ENCODE peak calls at places on chromosomes 16 and 17, in nine cellular contexts. R is IMR-90; J is activated naive CD4-positive, alpha-beta T cell treated with anti-CD3 and anti-CD28 coated beads for 36 hours; O is bronchial epithelial cell; Y is hypothalamus; U is lower leg skin; H is activated CD4-positive, alpha-beta T cell treated with anti-CD3 and anti-CD28 coated beads for 4 hours; F is activated T-cell treated with anti-CD3 and anti-CD28 coated beads, Interleukin-2, amount 50 U/mL, for 72 hours; B is heart left ventricle. K is an unnamed sample.

GRCh38 chr17:21510686-21511367 is 134.7 kb downstream of the KCNJ12 start:
- DNase-seq in R (no peak), J (no peak), O (no peak), Y (no peak), U (no peak), H (no peak), F (no peak), B (no peak), K (no peak)

GRCh38 chr16:85200471-85201278 is 88.4 kb upstream of the CIBAR2 start:
- DNase-seq in R (no peak), J (no peak), O (peak; percentile 78), Y (no peak), U (no peak), H (no peak), F (no peak), B (no peak), K (peak; percentile 43)

GRCh38 chr16:6209355-6209930 is 1111.8 kb upstream of the EEF2KMT start:
- DNase-seq in R (no peak), J (no peak), O (no peak), Y (no peak), U (no peak), H (no peak), F (no peak), B (no peak), K (no peak)

GRCh38 chr17:70318061-70318460 is 148.7 kb downstream of the KCNJ2 start:
- DNase-seq in R (peak; percentile 19), J (no peak), O (no peak), Y (no peak), U (no peak), H (no peak), F (no peak), B (no peak), K (no peak)

GRCh38 chr17:4849011-4849536 is 15.9 kb downstream of the MINK1 start:
- DNase-seq in R (no peak), J (no peak), O (peak; percentile 90), Y (no peak), U (no peak), H (no peak), F (no peak), B (no peak), K (no peak)

GRCh38 chr17:7380321-7380720 is 568 bp upstream of the TNK1 start:
- DNase-seq in R (peak; percentile 47), J (no peak), O (no peak), Y (no peak), U (peak; percentile 60), H (no peak), F (no peak), B (no peak), K (peak; percentile 76)

GRCh38 chr17:31787857-31788570 is 71.0 kb downstream of the COPRS start:
- DNase-seq in R (peak; percentile 93), J (no peak), O (peak; percentile 98), Y (no peak), U (peak; percentile 59), H (no peak), F (no peak), B (no peak), K (no peak)

GRCh38 chr17:16491703-16492612 is at the start of gene LRRC75A:
- DNase-seq in R (peak; percentile 16), J (peak; percentile 46), O (no peak), Y (no peak), U (no peak), H (peak; percentile 61), F (peak; percentile 63), B (peak; percentile 75), K (peak; percentile 76)

GRCh38 chr17:34584805-34585416 is 5.5 kb downstream of the TMEM132E start:
- DNase-seq in R (peak; percentile 2), J (no peak), O (peak; percentile 33), Y (no peak), U (no peak), H (no peak), F (no peak), B (no peak), K (no peak)

GRCh38 chr17:51372345-51373004 is 112.1 kb downstream of the UTP18 start:
- DNase-seq in R (peak; percentile 73), J (peak; percentile 23), O (peak; percentile 64), Y (no peak), U (peak; percentile 37), H (no peak), F (no peak), B (no peak), K (no peak)

GRCh38 chr16:799948-800833 is at the start of gene GNG13:
- DNase-seq in R (no peak), J (no peak), O (no peak), Y (no peak), U (no peak), H (no peak), F (no peak), B (peak; percentile 54), K (no peak)

GRCh38 chr16:3731126-3731935 is 14.0 kb upstream of the TRAP1 start:
- DNase-seq in R (no peak), J (no peak), O (no peak), Y (no peak), U (no peak), H (no peak), F (no peak), B (no peak), K (no peak)

GRCh38 chr16:72850863-72851262 is 197.1 kb downstream of the ZFHX3 start:
- DNase-seq in R (peak; percentile 80), J (no peak), O (no peak), Y (no peak), U (no peak), H (no peak), F (no peak), B (no peak), K (no peak)

GRCh38 chr16:51577621-51578303 is 426.7 kb upstream of the SALL1 start:
- DNase-seq in R (peak; percentile 15), J (no peak), O (peak; percentile 98), Y (no peak), U (no peak), H (no peak), F (no peak), B (no peak), K (no peak)

GRCh38 chr16:85221810-85222150 is 109.5 kb upstream of the CIBAR2 start:
- DNase-seq in R (no peak), J (no peak), O (no peak), Y (no peak), U (no peak), H (no peak), F (no peak), B (no peak), K (no peak)

GRCh38 chr16:64459821-64460220 is 662.0 kb downstream of the CDH11 start:
- DNase-seq in R (peak; percentile 44), J (no peak), O (peak; percentile 33), Y (no peak), U (no peak), H (no peak), F (no peak), B (peak; percentile 40), K (no peak)

GRCh38 chr17:4208228-4208627 is 55.6 kb downstream of the ANKFY1 start:
- DNase-seq in R (peak; percentile 28), J (no peak), O (no peak), Y (no peak), U (no peak), H (no peak), F (no peak), B (no peak), K (no peak)

GRCh38 chr17:50817142-50817751 is 18.1 kb upstream of the WFIKKN2 start:
- DNase-seq in R (no peak), J (peak; percentile 59), O (no peak), Y (no peak), U (no peak), H (peak; percentile 50), F (peak; percentile 61), B (no peak), K (no peak)

GRCh38 chr17:10776372-10776771 is 27.5 kb downstream of the TMEM238L start:
- DNase-seq in R (no peak), J (no peak), O (no peak), Y (no peak), U (no peak), H (no peak), F (no peak), B (no peak), K (no peak)

GRCh38 chr16:49696414-49697101 is 159.4 kb downstream of the ZNF423 start:
- DNase-seq in R (no peak), J (no peak), O (no peak), Y (no peak), U (no peak), H (no peak), F (no peak), B (no peak), K (no peak)

GRCh38 chr17:1992541-1992940 is 32.6 kb downstream of the RTN4RL1 start:
- DNase-seq in R (no peak), J (no peak), O (no peak), Y (peak; percentile 28), U (no peak), H (no peak), F (no peak), B (no peak), K (no peak)

GRCh38 chr16:30985401-30986128 is 558 bp downstream of the HSD3B7 start:
- DNase-seq in R (no peak), J (peak; percentile 20), O (peak; percentile 39), Y (no peak), U (peak; percentile 67), H (no peak), F (no peak), B (no peak), K (no peak)

GRCh38 chr17:17757944-17758343 is 76.7 kb downstream of the RAI1 start:
- DNase-seq in R (no peak), J (no peak), O (no peak), Y (no peak), U (no peak), H (no peak), F (no peak), B (no peak), K (no peak)

GRCh38 chr17:80141463-80142165 is 5.3 kb downstream of the EIF4A3 start:
- DNase-seq in R (no peak), J (no peak), O (no peak), Y (no peak), U (no peak), H (no peak), F (no peak), B (no peak), K (no peak)

GRCh38 chr16:12876778-12877177 is 24.6 kb upstream of the SHISA9 start:
- DNase-seq in R (no peak), J (no peak), O (no peak), Y (no peak), U (no peak), H (no peak), F (no peak), B (no peak), K (no peak)

GRCh38 chr16:79869304-79870015 is 268.9 kb upstream of the MAF start:
- DNase-seq in R (no peak), J (no peak), O (no peak), Y (no peak), U (no peak), H (no peak), F (no peak), B (no peak), K (no peak)

GRCh38 chr16:75080205-75081029 is 36.2 kb downstream of the LDHD start:
- DNase-seq in R (peak; percentile 91), J (no peak), O (peak; percentile 60), Y (no peak), U (no peak), H (no peak), F (no peak), B (no peak), K (no peak)

GRCh38 chr16:51153275-51153991 is 2.4 kb upstream of the SALL1 start:
- DNase-seq in R (no peak), J (no peak), O (no peak), Y (no peak), U (no peak), H (no peak), F (no peak), B (no peak), K (peak; percentile 48)

GRCh38 chr17:5703736-5704135 is 119.4 kb upstream of the NLRP1 start:
- DNase-seq in R (no peak), J (no peak), O (no peak), Y (no peak), U (no peak), H (no peak), F (no peak), B (no peak), K (no peak)

GRCh38 chr17:33316733-33317132 is 23.6 kb upstream of the ASIC2 start:
- DNase-seq in R (no peak), J (no peak), O (no peak), Y (no peak), U (no peak), H (no peak), F (no peak), B (no peak), K (no peak)

GRCh38 chr16:78257376-78257728 is 157.9 kb downstream of the WWOX start:
- DNase-seq in R (no peak), J (no peak), O (no peak), Y (no peak), U (no peak), H (no peak), F (no peak), B (no peak), K (no peak)

K was measured in Right ventricle myocardium inferior.